ENCODE peak calls at places on chromosomes 12 and 14, in ten cellular contexts. M is psoas muscle; Q is heart left ventricle; F is GM23248; I is aorta; G is heart right ventricle; H is HCT116; A is CD8-positive, alpha-beta memory T cell; R is sigmoid colon; Z is hepatocyte. J is an unnamed sample.
A peak's percentile ranks its signal among the peaks of the same experiment; 100 is the strongest.

GRCh38 chr14:101109981-101110728 is 206.6 kb upstream of the RTL1 start:
- DNase-seq in A (no peak), Z (peak; percentile 55), H (no peak), F (no peak), Q (peak; percentile 54), R (peak; percentile 43), G (no peak), M (peak; percentile 3), I (peak; percentile 61), J (no peak)

GRCh38 chr12:132554857-132555630 is 55.3 kb downstream of the LRCOL1 start:
- DNase-seq in F (no peak), A (no peak), M (no peak), Z (no peak), R (no peak), Q (no peak), G (no peak), I (no peak), H (no peak), J (no peak)

GRCh38 chr12:68306564-68306963 is 25.6 kb downstream of the MDM1 start:
- DNase-seq in F (no peak), H (no peak), Z (no peak), G (no peak), I (no peak), A (no peak), Q (no peak), M (no peak), R (no peak), J (no peak)

GRCh38 chr12:47547077-47547476 is 158.8 kb downstream of the RPAP3 start:
- DNase-seq in R (no peak), A (no peak), H (no peak), Z (no peak), F (peak; percentile 73), G (no peak), Q (no peak), M (no peak), I (no peak), J (no peak)

GRCh38 chr12:10392394-10392930 is 2.6 kb upstream of the KLRK1 start:
- DNase-seq in G (peak; percentile 31), F (peak; percentile 90), R (peak; percentile 81), A (no peak), M (peak; percentile 59), Q (no peak), Z (peak; percentile 15), H (peak; percentile 79), I (no peak), J (peak; percentile 19)

GRCh38 chr14:71574976-71575375 is 357.3 kb upstream of the RGS6 start:
- DNase-seq in M (no peak), A (no peak), H (no peak), I (no peak), G (no peak), R (no peak), Z (peak; percentile 44), Q (no peak), F (peak; percentile 89), J (peak; percentile 6)

GRCh38 chr12:113844495-113845175 is 121.5 kb downstream of the RBM19 start:
- DNase-seq in Q (no peak), I (no peak), F (no peak), R (no peak), M (no peak), G (no peak), H (no peak), A (no peak), Z (no peak), J (no peak)

GRCh38 chr14:69547701-69548348 is 26.8 kb downstream of the CCDC177 start:
- DNase-seq in M (no peak), Q (no peak), G (no peak), A (no peak), H (no peak), R (no peak), I (no peak), F (peak; percentile 33), Z (peak; percentile 61), J (no peak)

GRCh38 chr14:96445844-96446710 is 54.1 kb downstream of the AK7 start:
- DNase-seq in H (no peak), F (no peak), I (no peak), R (no peak), Q (no peak), M (no peak), G (no peak), A (no peak), Z (no peak), J (no peak)

GRCh38 chr14:28141662-28142061 is 624.9 kb upstream of the FOXG1 start:
- DNase-seq in G (no peak), Z (no peak), F (no peak), A (no peak), R (no peak), Q (no peak), M (no peak), H (no peak), I (no peak), J (no peak)

GRCh38 chr12:116408489-116409217 is 131.2 kb upstream of the MED13L start:
- DNase-seq in Z (no peak), G (no peak), H (no peak), F (no peak), Q (no peak), M (no peak), I (peak; percentile 44), A (no peak), R (no peak), J (no peak)

GRCh38 chr14:73762375-73762822 is 48.2 kb upstream of the PNMA1 start:
- DNase-seq in I (no peak), A (no peak), M (no peak), Q (no peak), G (no peak), H (no peak), F (no peak), R (no peak), Z (peak; percentile 42), J (peak; percentile 70)

GRCh38 chr14:29242755-29243340 is 476.3 kb downstream of the FOXG1 start:
- DNase-seq in A (no peak), Q (no peak), F (peak; percentile 62), Z (no peak), H (no peak), M (no peak), G (no peak), I (no peak), R (no peak), J (no peak)

GRCh38 chr14:101819251-101819990 is 57.9 kb downstream of the PPP2R5C start:
- DNase-seq in I (no peak), Q (no peak), M (no peak), Z (no peak), R (no peak), A (peak; percentile 78), G (no peak), F (no peak), H (no peak), J (peak; percentile 52)

GRCh38 chr12:76080017-76080728 is 4.3 kb downstream of the NAP1L1 start:
- DNase-seq in Q (no peak), Z (no peak), M (no peak), I (no peak), R (no peak), F (peak; percentile 16), H (no peak), A (no peak), G (no peak), J (no peak)
- H3K4me1 ChIP-seq in Q (no peaks in the 10 kb centered on the region), Z (peaks cover 8% of the 10 kb centered on the region), M (peaks cover 23% of the 10 kb centered on the region), I (no peaks in the 10 kb centered on the region), R (no peaks in the 10 kb centered on the region), F (peaks cover 27% of the 10 kb centered on the region), H (peaks cover 4% of the 10 kb centered on the region), A (peaks cover 36% of the 10 kb centered on the region), G (peaks cover 24% of the 10 kb centered on the region), J (no peaks in the 10 kb centered on the region)

GRCh38 chr12:3204716-3205617 is 127.8 kb downstream of the TSPAN9 start:
- DNase-seq in Z (no peak), R (no peak), Q (no peak), G (no peak), H (no peak), I (no peak), A (no peak), F (no peak), M (no peak), J (no peak)
- H3K4me1 ChIP-seq in Z (peaks cover 9% of the 10 kb centered on the region), R (no peaks in the 10 kb centered on the region), Q (no peaks in the 10 kb centered on the region), G (peaks cover 49% of the 10 kb centered on the region), H (no peaks in the 10 kb centered on the region), I (no peaks in the 10 kb centered on the region), A (no peaks in the 10 kb centered on the region), F (no peaks in the 10 kb centered on the region), M (peaks cover 51% of the 10 kb centered on the region), J (no peaks in the 10 kb centered on the region)

GRCh38 chr12:98402081-98402480 is 113.3 kb upstream of the TMPO start:
- DNase-seq in G (no peak), R (no peak), Q (no peak), Z (peak; percentile 44), H (peak; percentile 76), I (no peak), M (no peak), A (no peak), F (no peak), J (peak; percentile 80)
- H3K4me1 ChIP-seq in G (peaks cover 7% of the 10 kb centered on the region), R (no peaks in the 10 kb centered on the region), Q (no peaks in the 10 kb centered on the region), Z (peaks cover 5% of the 10 kb centered on the region), H (peaks cover 66% of the 10 kb centered on the region), I (no peaks in the 10 kb centered on the region), M (no peaks in the 10 kb centered on the region), A (peaks cover 7% of the 10 kb centered on the region), F (peaks cover 13% of the 10 kb centered on the region), J (peaks cover 2% of the 10 kb centered on the region)

GRCh38 chr12:95319694-95320331 is 102.2 kb downstream of the VEZT start:
- DNase-seq in A (no peak), F (no peak), M (no peak), G (no peak), Q (no peak), H (no peak), I (no peak), R (no peak), Z (no peak), J (no peak)

GRCh38 chr12:95323204-95323603 is 105.6 kb downstream of the VEZT start:
- DNase-seq in M (no peak), F (no peak), Q (no peak), I (no peak), G (no peak), Z (no peak), R (no peak), H (no peak), A (no peak), J (no peak)

GRCh38 chr12:95318071-95318545 is 100.5 kb downstream of the VEZT start:
- DNase-seq in M (no peak), Z (peak; percentile 50), G (no peak), F (peak; percentile 75), H (no peak), A (no peak), R (no peak), Q (no peak), I (no peak), J (peak; percentile 13)

GRCh38 chr12:95322335-95322734 is 104.7 kb downstream of the VEZT start:
- DNase-seq in F (peak; percentile 13), M (no peak), Q (no peak), R (no peak), G (no peak), Z (no peak), H (no peak), I (no peak), A (no peak), J (no peak)

DNA sequence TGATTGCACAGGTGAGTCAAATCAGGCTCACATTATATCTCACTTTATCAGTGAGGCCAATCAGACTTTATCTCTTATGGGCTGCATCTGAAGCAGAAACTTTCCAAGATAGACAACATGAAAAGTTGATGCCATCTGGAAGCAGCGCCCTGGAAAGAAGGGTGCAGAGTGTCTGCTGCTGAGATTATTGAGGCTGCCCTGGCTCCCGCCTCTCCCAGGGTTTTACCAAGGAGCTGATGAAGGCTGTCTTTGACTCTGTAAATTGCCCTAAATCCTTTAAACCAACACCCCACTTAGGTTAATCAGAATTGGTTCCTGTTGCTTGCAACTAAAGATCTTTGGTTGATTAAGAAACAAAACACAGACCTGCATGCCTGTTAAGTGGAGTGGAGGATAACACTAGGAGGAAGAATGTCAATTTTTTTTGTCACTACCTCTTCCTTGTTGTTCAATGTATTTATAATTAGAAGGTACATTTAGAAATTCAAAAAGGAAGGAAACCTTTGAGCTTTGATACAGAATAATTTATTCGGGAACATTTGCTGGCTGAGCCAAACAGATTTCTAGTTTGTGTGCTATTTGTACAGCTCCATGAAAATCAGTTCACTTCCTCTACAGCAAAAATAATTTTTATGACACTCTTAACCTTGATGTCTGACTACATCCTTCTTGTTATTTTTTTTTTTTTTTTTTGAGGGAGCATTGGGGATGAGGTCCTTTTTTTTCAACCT is 104.1 kb downstream of the VEZT start:
- DNase-seq in R (no peak), I (no peak), G (no peak), H (no peak), F (no peak), Z (no peak), M (no peak), Q (no peak), A (no peak), J (no peak)
- H3K4me1 ChIP-seq in R (no peaks in the 10 kb centered on the region), I (no peaks in the 10 kb centered on the region), G (no peaks in the 10 kb centered on the region), H (no peaks in the 10 kb centered on the region), F (peaks cover 21% of the 10 kb centered on the region), Z (peaks cover 23% of the 10 kb centered on the region), M (no peaks in the 10 kb centered on the region), Q (no peaks in the 10 kb centered on the region), A (no peaks in the 10 kb centered on the region), J (peaks cover 4% of the 10 kb centered on the region)